ENCODE peak calls at places on chromosomes 6 and 20, in five cellular contexts. O, C, V, T and I are unnamed samples.

GRCh38 chr6:52352239-52353008 is 9.5 kb upstream of the PAQR8 start:
- DNase-seq in O (no peak), C (no peak), V (peak; percentile 98), T (no peak), I (no peak)

GRCh38 chr6:170127151-170127550 is 163.7 kb downstream of the DLL1 start:
- DNase-seq in O (no peak), C (no peak), V (no peak), T (no peak), I (no peak)

GRCh38 chr20:22762576-22763256 is 178.3 kb upstream of the FOXA2 start:
- DNase-seq in O (no peak), C (no peak), V (no peak), T (no peak), I (no peak)

GRCh38 chr6:84466521-84466920 is 239.1 kb upstream of the CEP162 start:
- DNase-seq in O (no peak), C (no peak), V (peak; percentile 77), T (no peak), I (no peak)

GRCh38 chr6:26607434-26608230 is 10.9 kb downstream of the ABT1 start:
- DNase-seq in O (no peak), C (peak; percentile 45), V (peak; percentile 70), T (peak; percentile 54), I (peak; percentile 75)

GRCh38 chr20:4026093-4026601 is 10.8 kb upstream of the RNF24 start:
- DNase-seq in O (peak; percentile 21), C (no peak), V (peak; percentile 85), T (no peak), I (peak; percentile 51)

GRCh38 chr6:75818061-75818855 is 69.2 kb downstream of the MYO6 start:
- DNase-seq in O (no peak), C (no peak), V (peak; percentile 45), T (no peak), I (no peak)

GRCh38 chr20:61414455-61414991 is 162.5 kb downstream of the CDH4 start:
- DNase-seq in O (peak; percentile 59), C (no peak), V (no peak), T (no peak), I (no peak)

GRCh38 chr6:121549741-121550140 is 114.3 kb downstream of the GJA1 start:
- DNase-seq in O (no peak), C (no peak), V (peak; percentile 94), T (no peak), I (no peak)

GRCh38 chr20:5156670-5157448 is 30.1 kb downstream of the CDS2 start:
- DNase-seq in O (no peak), C (no peak), V (peak; percentile 84), T (no peak), I (no peak)

GRCh38 chr6:105452924-105453756 is 50.3 kb upstream of the PREP start:
- DNase-seq in O (peak; percentile 14), C (peak; percentile 75), V (no peak), T (peak; percentile 23), I (peak; percentile 30)

GRCh38 chr6:164753517-164753916 is 555.9 kb downstream of the C6orf118 start:
- DNase-seq in O (no peak), C (no peak), V (no peak), T (no peak), I (no peak)

GRCh38 chr6:25022140-25022553 is 86.4 kb upstream of the RIPOR2 start:
- DNase-seq in O (no peak), C (no peak), V (peak; percentile 64), T (no peak), I (no peak)

GRCh38 chr6:111342913-111343312 is 140.1 kb downstream of the REV3L start:
- DNase-seq in O (no peak), C (no peak), V (no peak), T (no peak), I (no peak)

GRCh38 chr6:31473780-31474725 is 23.9 kb upstream of the MICB start:
- DNase-seq in O (no peak), C (no peak), V (peak; percentile 31), T (no peak), I (no peak)

GRCh38 chr20:4465855-4466545 is 255.7 kb upstream of the PRND start:
- DNase-seq in O (no peak), C (no peak), V (no peak), T (no peak), I (no peak)

GRCh38 chr20:5827098-5827853 is 77.1 kb downstream of the SHLD1 start:
- DNase-seq in O (no peak), C (no peak), V (no peak), T (no peak), I (no peak)

GRCh38 chr6:152170702-152171667 is 363.5 kb downstream of the ESR1 start:
- DNase-seq in O (no peak), C (peak; percentile 30), V (no peak), T (no peak), I (no peak)

GRCh38 chr6:169978615-169979161 is 227.3 kb downstream of the ERMARD start:
- DNase-seq in O (no peak), C (no peak), V (no peak), T (no peak), I (no peak)

GRCh38 chr6:161076211-161076677 is 84.7 kb downstream of the MAP3K4 start:
- DNase-seq in O (no peak), C (no peak), V (no peak), T (no peak), I (peak; percentile 85)

GRCh38 chr20:37938181-37938775 is 35.4 kb downstream of the VSTM2L start:
- DNase-seq in O (no peak), C (no peak), V (no peak), T (no peak), I (no peak)

GRCh38 chr6:4941782-4942672 is 61.8 kb downstream of the RPP40 start:
- DNase-seq in O (no peak), C (peak; percentile 30), V (peak; percentile 99), T (no peak), I (no peak)

GRCh38 chr6:159105716-159106115 is 60.9 kb upstream of the TAGAP start:
- DNase-seq in O (no peak), C (no peak), V (no peak), T (no peak), I (no peak)